ENCODE peak calls at places on chromosomes 11 and 22, in seven cellular contexts. One of them, this sample, is unnamed. For H3K4me1, the result is how much of the 10 kb centered on the place peaks cover.

GRCh38 chr22:26586556-26587325 is 3.2 kb downstream of the TPST2 start:
- DNase-seq in A549: no peak
- DNase-seq in CD4-positive, alpha-beta memory T cell: no peak
- DNase-seq in neuronal stem cell: no peak
- DNase-seq in aorta: no peak
- DNase-seq in transverse colon: peak
- DNase-seq in neural progenitor cell: no peak
- DNase-seq in this sample: no peak

GRCh38 chr11:77088236-77089003 is 14.2 kb upstream of the OMP start:
- DNase-seq in neuronal stem cell: no peak
- DNase-seq in A549: no peak
- DNase-seq in transverse colon: peak
- DNase-seq in neural progenitor cell: no peak
- DNase-seq in aorta: peak
- DNase-seq in CD4-positive, alpha-beta memory T cell: no peak
- DNase-seq in this sample: no peak

GRCh38 chr22:30247561-30247960 is 1.0 kb upstream of the LIF start:
- DNase-seq in transverse colon: no peak
- DNase-seq in neural progenitor cell: no peak
- DNase-seq in neuronal stem cell: no peak
- DNase-seq in CD4-positive, alpha-beta memory T cell: no peak
- DNase-seq in aorta: no peak
- DNase-seq in A549: no peak
- DNase-seq in this sample: no peak

GRCh38 chr22:29041408-29041807 is 20.2 kb downstream of the C22orf31 start:
- DNase-seq in A549: no peak
- DNase-seq in CD4-positive, alpha-beta memory T cell: no peak
- DNase-seq in neuronal stem cell: no peak
- DNase-seq in aorta: no peak
- DNase-seq in neural progenitor cell: no peak
- DNase-seq in transverse colon: no peak
- DNase-seq in this sample: no peak

GRCh38 chr11:3810951-3811350 is 2.6 kb downstream of the PGAP2 start:
- DNase-seq in CD4-positive, alpha-beta memory T cell: no peak
- DNase-seq in neuronal stem cell: no peak
- DNase-seq in aorta: no peak
- DNase-seq in transverse colon: no peak
- DNase-seq in neural progenitor cell: no peak
- DNase-seq in A549: no peak
- DNase-seq in this sample: peak

GRCh38 chr11:70210516-70210915 is 7.4 kb downstream of the FADD start:
- DNase-seq in CD4-positive, alpha-beta memory T cell: no peak
- DNase-seq in transverse colon: no peak
- DNase-seq in neural progenitor cell: no peak
- DNase-seq in neuronal stem cell: no peak
- DNase-seq in A549: no peak
- DNase-seq in aorta: no peak
- DNase-seq in this sample: no peak

GRCh38 chr22:23266780-23267179 is 86.5 kb downstream of the BCR start:
- DNase-seq in neuronal stem cell: no peak
- DNase-seq in CD4-positive, alpha-beta memory T cell: no peak
- DNase-seq in transverse colon: no peak
- DNase-seq in A549: no peak
- DNase-seq in neural progenitor cell: no peak
- DNase-seq in aorta: no peak
- DNase-seq in this sample: no peak

GRCh38 chr11:60852060-60852638 is 3.6 kb downstream of the PTGDR2 start:
- DNase-seq in transverse colon: peak
- DNase-seq in CD4-positive, alpha-beta memory T cell: no peak
- DNase-seq in neuronal stem cell: no peak
- DNase-seq in neural progenitor cell: no peak
- DNase-seq in A549: no peak
- DNase-seq in aorta: no peak
- DNase-seq in this sample: no peak

GRCh38 chr11:73236205-73236765 is 18.2 kb downstream of the P2RY2 start:
- DNase-seq in neural progenitor cell: no peak
- DNase-seq in A549: no peak
- DNase-seq in transverse colon: no peak
- DNase-seq in CD4-positive, alpha-beta memory T cell: no peak
- DNase-seq in aorta: peak
- DNase-seq in neuronal stem cell: no peak
- DNase-seq in this sample: no peak

GRCh38 chr11:20488352-20488751 is 100.8 kb downstream of the PRMT3 start:
- DNase-seq in aorta: no peak
- DNase-seq in neural progenitor cell: no peak
- DNase-seq in CD4-positive, alpha-beta memory T cell: no peak
- DNase-seq in neuronal stem cell: no peak
- DNase-seq in A549: no peak
- DNase-seq in transverse colon: no peak
- DNase-seq in this sample: no peak

GRCh38 chr11:82936261-82936660 is 34.7 kb downstream of the DDIAS start:
- DNase-seq in transverse colon: no peak
- DNase-seq in aorta: no peak
- DNase-seq in neuronal stem cell: no peak
- DNase-seq in neural progenitor cell: no peak
- DNase-seq in A549: no peak
- DNase-seq in CD4-positive, alpha-beta memory T cell: no peak
- DNase-seq in this sample: no peak

GRCh38 chr11:1071571-1072115 is 3.0 kb upstream of the MUC2 start:
- DNase-seq in aorta: peak
- DNase-seq in neuronal stem cell: no peak
- DNase-seq in CD4-positive, alpha-beta memory T cell: no peak
- DNase-seq in transverse colon: no peak
- DNase-seq in A549: no peak
- DNase-seq in neural progenitor cell: no peak
- DNase-seq in this sample: no peak

GRCh38 chr11:8267831-8268529 is 4.3 kb upstream of the LMO1 start:
- DNase-seq in CD4-positive, alpha-beta memory T cell: peak
- DNase-seq in transverse colon: no peak
- DNase-seq in A549: peak
- DNase-seq in neuronal stem cell: no peak
- DNase-seq in neural progenitor cell: peak
- DNase-seq in aorta: peak
- DNase-seq in this sample: no peak

GRCh38 chr11:6022954-6023353 is 7.6 kb downstream of the OR56A1 start:
- DNase-seq in A549: peak
- DNase-seq in aorta: no peak
- DNase-seq in neuronal stem cell: peak
- DNase-seq in CD4-positive, alpha-beta memory T cell: peak
- DNase-seq in neural progenitor cell: peak
- DNase-seq in transverse colon: no peak
- DNase-seq in this sample: peak

GRCh38 chr22:31287818-31288495 is 4.3 kb downstream of the PIK3IP1 start:
- DNase-seq in CD4-positive, alpha-beta memory T cell: no peak
- DNase-seq in neural progenitor cell: no peak
- DNase-seq in neuronal stem cell: no peak
- DNase-seq in transverse colon: no peak
- DNase-seq in A549: no peak
- DNase-seq in aorta: no peak
- DNase-seq in this sample: no peak
- H3K4me1 ChIP-seq in CD4-positive, alpha-beta memory T cell: half or more
- H3K4me1 ChIP-seq in neural progenitor cell: under half
- H3K4me1 ChIP-seq in neuronal stem cell: under half
- H3K4me1 ChIP-seq in transverse colon: under half
- H3K4me1 ChIP-seq in A549: under half
- H3K4me1 ChIP-seq in aorta: under half
- H3K4me1 ChIP-seq in this sample: half or more

GRCh38 chr11:78199653-78200015 is 10.9 kb downstream of the USP35 start:
- DNase-seq in neuronal stem cell: no peak
- DNase-seq in transverse colon: no peak
- DNase-seq in neural progenitor cell: no peak
- DNase-seq in CD4-positive, alpha-beta memory T cell: no peak
- DNase-seq in A549: no peak
- DNase-seq in aorta: peak
- DNase-seq in this sample: no peak

GRCh38 chr11:78200553-78200952 is 11.8 kb downstream of the USP35 start:
- DNase-seq in neural progenitor cell: no peak
- DNase-seq in CD4-positive, alpha-beta memory T cell: no peak
- DNase-seq in A549: no peak
- DNase-seq in transverse colon: no peak
- DNase-seq in neuronal stem cell: no peak
- DNase-seq in aorta: peak
- DNase-seq in this sample: no peak

GRCh38 chr11:78202733-78203167 is 14.0 kb downstream of the USP35 start:
- DNase-seq in A549: no peak
- DNase-seq in CD4-positive, alpha-beta memory T cell: peak
- DNase-seq in neuronal stem cell: no peak
- DNase-seq in transverse colon: no peak
- DNase-seq in neural progenitor cell: no peak
- DNase-seq in aorta: no peak
- DNase-seq in this sample: no peak

GRCh38 chr11:78200061-78200460 is 11.3 kb downstream of the USP35 start:
- DNase-seq in CD4-positive, alpha-beta memory T cell: no peak
- DNase-seq in A549: no peak
- DNase-seq in neuronal stem cell: no peak
- DNase-seq in transverse colon: no peak
- DNase-seq in neural progenitor cell: no peak
- DNase-seq in aorta: peak
- DNase-seq in this sample: no peak

DNA sequence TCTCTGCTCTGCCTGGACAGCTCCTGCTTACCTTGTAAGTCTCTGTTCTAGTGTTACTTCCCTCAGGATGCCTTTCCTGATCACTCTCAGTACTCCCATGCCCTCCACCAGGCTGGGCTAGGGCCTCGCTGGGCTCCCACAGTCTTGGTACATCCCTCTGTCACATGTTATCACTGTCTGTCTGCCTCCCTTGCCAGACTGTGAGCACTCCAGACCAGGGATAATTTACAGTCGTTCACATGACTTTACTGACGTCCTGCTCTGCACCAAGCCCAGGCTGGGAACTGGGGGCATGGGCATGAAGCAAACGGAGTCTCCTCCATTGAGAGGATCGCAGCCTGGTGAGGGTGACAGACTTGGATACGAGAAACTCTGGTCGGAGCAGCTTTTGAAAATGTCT is 12.4 kb downstream of the USP35 start:
- DNase-seq in aorta: peak
- DNase-seq in CD4-positive, alpha-beta memory T cell: no peak
- DNase-seq in A549: no peak
- DNase-seq in transverse colon: no peak
- DNase-seq in neuronal stem cell: no peak
- DNase-seq in neural progenitor cell: no peak
- DNase-seq in this sample: no peak
- H3K4me3 ChIP-seq in aorta: no peak
- H3K4me3 ChIP-seq in CD4-positive, alpha-beta memory T cell: no peak
- H3K4me3 ChIP-seq in A549: no peak
- H3K4me3 ChIP-seq in transverse colon: no peak
- H3K4me3 ChIP-seq in neuronal stem cell: no peak
- H3K4me3 ChIP-seq in neural progenitor cell: no peak
- H3K4me3 ChIP-seq in this sample: no peak

DNA sequence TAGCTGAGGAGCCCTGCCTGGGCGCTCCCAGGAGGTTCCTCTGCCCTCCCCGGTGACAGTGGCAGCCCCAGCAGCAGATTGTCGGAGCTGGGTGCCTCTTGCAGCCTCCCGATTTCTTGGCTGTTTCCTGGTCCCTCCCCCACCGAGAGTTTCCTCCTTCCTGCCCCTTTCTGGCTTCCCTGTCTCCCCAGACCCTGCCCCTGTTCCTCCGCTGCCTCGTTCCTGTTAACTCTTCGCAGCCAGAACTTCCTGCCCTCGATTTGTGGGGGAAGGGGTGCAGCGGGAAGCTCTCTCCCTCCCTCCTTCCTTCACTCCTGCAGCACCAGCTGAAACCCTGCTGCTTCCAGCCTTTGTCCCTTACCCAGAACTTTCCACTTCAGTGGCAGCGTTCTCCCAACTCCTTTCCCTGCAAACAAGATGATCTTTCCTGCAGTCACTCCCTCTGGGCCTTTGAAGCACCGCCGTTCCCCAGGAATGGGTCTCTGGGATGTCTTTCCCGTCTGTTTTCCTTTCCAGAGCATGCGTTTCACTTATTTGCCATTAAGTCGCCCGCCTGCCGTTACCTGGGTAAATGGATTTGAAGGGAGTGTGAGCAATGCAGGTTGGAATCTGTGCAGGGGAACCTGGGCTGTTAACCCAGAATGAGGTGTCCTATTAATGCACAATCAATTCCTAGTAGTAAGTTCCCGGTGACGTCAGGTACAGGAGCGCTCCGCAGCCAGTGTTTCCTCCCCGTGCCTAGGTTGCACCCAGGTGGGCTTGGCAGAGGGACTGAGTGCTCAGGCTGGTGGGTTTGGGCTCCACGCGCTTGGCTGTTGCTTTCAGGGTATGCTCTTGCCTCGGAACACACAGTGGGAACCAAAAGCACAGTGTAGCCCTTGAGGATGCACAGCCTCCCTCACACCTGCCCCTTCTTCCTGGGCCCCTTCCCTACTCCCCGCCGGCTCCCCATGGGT is 4.3 kb downstream of the GRK2 start:
- DNase-seq in A549: no peak
- DNase-seq in neuronal stem cell: no peak
- DNase-seq in neural progenitor cell: peak
- DNase-seq in aorta: peak
- DNase-seq in transverse colon: peak
- DNase-seq in CD4-positive, alpha-beta memory T cell: no peak
- DNase-seq in this sample: peak
- H3K4me1 ChIP-seq in A549: under half
- H3K4me1 ChIP-seq in neuronal stem cell: under half
- H3K4me1 ChIP-seq in neural progenitor cell: under half
- H3K4me1 ChIP-seq in aorta: under half
- H3K4me1 ChIP-seq in transverse colon: half or more
- H3K4me1 ChIP-seq in CD4-positive, alpha-beta memory T cell: half or more
- H3K4me1 ChIP-seq in this sample: half or more

GRCh38 chr11:35928688-35929087 is 15.2 kb upstream of the LDLRAD3 start:
- DNase-seq in neuronal stem cell: no peak
- DNase-seq in neural progenitor cell: no peak
- DNase-seq in transverse colon: no peak
- DNase-seq in CD4-positive, alpha-beta memory T cell: no peak
- DNase-seq in A549: no peak
- DNase-seq in aorta: no peak
- DNase-seq in this sample: no peak

GRCh38 chr11:35930466-35930865 is 13.4 kb upstream of the LDLRAD3 start:
- DNase-seq in neuronal stem cell: no peak
- DNase-seq in aorta: no peak
- DNase-seq in neural progenitor cell: no peak
- DNase-seq in A549: no peak
- DNase-seq in CD4-positive, alpha-beta memory T cell: no peak
- DNase-seq in transverse colon: no peak
- DNase-seq in this sample: no peak

GRCh38 chr11:35927730-35928129 is 16.1 kb upstream of the LDLRAD3 start:
- DNase-seq in aorta: peak
- DNase-seq in neural progenitor cell: no peak
- DNase-seq in CD4-positive, alpha-beta memory T cell: no peak
- DNase-seq in neuronal stem cell: no peak
- DNase-seq in A549: peak
- DNase-seq in transverse colon: peak
- DNase-seq in this sample: no peak

GRCh38 chr11:35923452-35923851 is 20.4 kb upstream of the LDLRAD3 start:
- DNase-seq in transverse colon: no peak
- DNase-seq in neuronal stem cell: no peak
- DNase-seq in neural progenitor cell: no peak
- DNase-seq in aorta: no peak
- DNase-seq in CD4-positive, alpha-beta memory T cell: no peak
- DNase-seq in A549: no peak
- DNase-seq in this sample: no peak

DNA sequence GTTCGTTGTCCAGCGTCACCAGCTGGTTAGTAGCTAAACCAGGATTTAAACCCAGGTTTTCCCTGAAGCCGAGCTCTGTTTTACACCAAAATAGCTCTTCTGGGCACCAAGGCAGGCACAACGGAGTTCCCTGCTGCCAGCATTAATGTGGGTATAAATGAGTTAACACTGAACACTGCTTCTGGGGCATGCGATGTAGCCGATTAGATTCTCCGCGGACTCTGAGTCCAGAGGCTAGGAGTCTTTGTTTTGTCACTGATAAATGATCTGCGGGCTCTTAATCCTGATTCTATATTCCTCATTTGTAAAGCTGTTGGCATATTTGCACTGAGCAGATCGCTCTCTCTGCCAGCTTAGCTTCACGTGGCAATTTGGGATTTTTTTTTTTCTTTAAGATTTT is 16.8 kb upstream of the LDLRAD3 start:
- DNase-seq in A549: no peak
- DNase-seq in CD4-positive, alpha-beta memory T cell: no peak
- DNase-seq in neural progenitor cell: no peak
- DNase-seq in aorta: no peak
- DNase-seq in neuronal stem cell: no peak
- DNase-seq in transverse colon: no peak
- DNase-seq in this sample: no peak
- H3K4me3 ChIP-seq in A549: no peak
- H3K4me3 ChIP-seq in CD4-positive, alpha-beta memory T cell: no peak
- H3K4me3 ChIP-seq in neural progenitor cell: no peak
- H3K4me3 ChIP-seq in aorta: peak
- H3K4me3 ChIP-seq in neuronal stem cell: no peak
- H3K4me3 ChIP-seq in transverse colon: no peak
- H3K4me3 ChIP-seq in this sample: no peak

This sample was measured in heart right ventricle.